ENCODE peak calls at places on chromosomes 6 and 20, in eight cellular contexts. One of them, this sample, is unnamed. For H3K4me1, the result is how much of the 10 kb centered on the place peaks cover.

GRCh38 chr6:80541186-80541585 is 434.7 kb downstream of the BCKDHB start:
- DNase-seq in CD8-positive, alpha-beta T cell: no peak
- DNase-seq in cardiac muscle cell: peak
- DNase-seq in A673: no peak
- DNase-seq in ovary: no peak
- DNase-seq in HCT116: peak
- DNase-seq in tibial nerve: no peak
- DNase-seq in left ventricle myocardium inferior: no peak
- DNase-seq in this sample: no peak

GRCh38 chr6:112203577-112204349 is 50.6 kb downstream of the LAMA4 start:
- DNase-seq in HCT116: peak
- DNase-seq in CD8-positive, alpha-beta T cell: no peak
- DNase-seq in tibial nerve: no peak
- DNase-seq in ovary: no peak
- DNase-seq in left ventricle myocardium inferior: no peak
- DNase-seq in A673: no peak
- DNase-seq in cardiac muscle cell: peak
- DNase-seq in this sample: no peak

GRCh38 chr6:165748390-165748789 is 85.3 kb upstream of the PDE10A start:
- DNase-seq in cardiac muscle cell: no peak
- DNase-seq in CD8-positive, alpha-beta T cell: no peak
- DNase-seq in left ventricle myocardium inferior: no peak
- DNase-seq in ovary: no peak
- DNase-seq in HCT116: no peak
- DNase-seq in A673: no peak
- DNase-seq in tibial nerve: no peak
- DNase-seq in this sample: no peak

GRCh38 chr6:2353412-2354137 is 108.2 kb upstream of the GMDS start:
- DNase-seq in cardiac muscle cell: peak
- DNase-seq in HCT116: peak
- DNase-seq in tibial nerve: peak
- DNase-seq in A673: peak
- DNase-seq in ovary: peak
- DNase-seq in CD8-positive, alpha-beta T cell: peak
- DNase-seq in left ventricle myocardium inferior: peak
- DNase-seq in this sample: peak

GRCh38 chr6:36947570-36948351 is 6.8 kb upstream of the PI16 start:
- DNase-seq in left ventricle myocardium inferior: no peak
- DNase-seq in HCT116: peak
- DNase-seq in A673: no peak
- DNase-seq in CD8-positive, alpha-beta T cell: peak
- DNase-seq in cardiac muscle cell: no peak
- DNase-seq in ovary: peak
- DNase-seq in tibial nerve: no peak
- DNase-seq in this sample: no peak

GRCh38 chr6:98947411-98948292 is at the start of gene FBXL4:
- DNase-seq in cardiac muscle cell: peak
- DNase-seq in HCT116: peak
- DNase-seq in A673: peak
- DNase-seq in tibial nerve: peak
- DNase-seq in left ventricle myocardium inferior: peak
- DNase-seq in ovary: peak
- DNase-seq in CD8-positive, alpha-beta T cell: peak
- DNase-seq in this sample: peak

GRCh38 chr6:45896783-45897441 is 118.7 kb downstream of the CLIC5 start:
- DNase-seq in cardiac muscle cell: peak
- DNase-seq in tibial nerve: no peak
- DNase-seq in HCT116: no peak
- DNase-seq in CD8-positive, alpha-beta T cell: no peak
- DNase-seq in A673: no peak
- DNase-seq in left ventricle myocardium inferior: no peak
- DNase-seq in ovary: no peak
- DNase-seq in this sample: no peak

GRCh38 chr6:111087871-111088667 is 766 bp downstream of the SLC16A10 start:
- DNase-seq in HCT116: peak
- DNase-seq in left ventricle myocardium inferior: peak
- DNase-seq in tibial nerve: no peak
- DNase-seq in CD8-positive, alpha-beta T cell: peak
- DNase-seq in A673: peak
- DNase-seq in ovary: peak
- DNase-seq in cardiac muscle cell: peak
- DNase-seq in this sample: no peak

GRCh38 chr20:25310921-25311728 is 63.2 kb downstream of the PYGB start:
- DNase-seq in ovary: peak
- DNase-seq in tibial nerve: peak
- DNase-seq in A673: no peak
- DNase-seq in CD8-positive, alpha-beta T cell: no peak
- DNase-seq in cardiac muscle cell: peak
- DNase-seq in left ventricle myocardium inferior: no peak
- DNase-seq in HCT116: no peak
- DNase-seq in this sample: no peak

GRCh38 chr6:33737267-33738026 is 9.3 kb downstream of the IP6K3 start:
- DNase-seq in A673: no peak
- DNase-seq in tibial nerve: no peak
- DNase-seq in cardiac muscle cell: no peak
- DNase-seq in ovary: no peak
- DNase-seq in CD8-positive, alpha-beta T cell: no peak
- DNase-seq in left ventricle myocardium inferior: peak
- DNase-seq in HCT116: no peak
- DNase-seq in this sample: no peak

GRCh38 chr6:106631356-106631755 is 2.0 kb downstream of the QRSL1 start:
- DNase-seq in left ventricle myocardium inferior: no peak
- DNase-seq in HCT116: no peak
- DNase-seq in A673: no peak
- DNase-seq in CD8-positive, alpha-beta T cell: no peak
- DNase-seq in ovary: no peak
- DNase-seq in cardiac muscle cell: peak
- DNase-seq in tibial nerve: no peak
- DNase-seq in this sample: no peak

GRCh38 chr6:163460307-163460782 is 45.8 kb downstream of the QKI start:
- DNase-seq in ovary: no peak
- DNase-seq in cardiac muscle cell: peak
- DNase-seq in A673: no peak
- DNase-seq in HCT116: no peak
- DNase-seq in CD8-positive, alpha-beta T cell: no peak
- DNase-seq in tibial nerve: no peak
- DNase-seq in left ventricle myocardium inferior: no peak
- DNase-seq in this sample: no peak

GRCh38 chr6:170040115-170040500 is 250.8 kb downstream of the DLL1 start:
- DNase-seq in HCT116: no peak
- DNase-seq in cardiac muscle cell: no peak
- DNase-seq in A673: no peak
- DNase-seq in left ventricle myocardium inferior: no peak
- DNase-seq in CD8-positive, alpha-beta T cell: no peak
- DNase-seq in tibial nerve: no peak
- DNase-seq in ovary: peak
- DNase-seq in this sample: no peak

GRCh38 chr6:110053395-110054240 is 75.5 kb downstream of the GPR6 start:
- DNase-seq in HCT116: peak
- DNase-seq in left ventricle myocardium inferior: no peak
- DNase-seq in CD8-positive, alpha-beta T cell: no peak
- DNase-seq in ovary: no peak
- DNase-seq in tibial nerve: no peak
- DNase-seq in A673: peak
- DNase-seq in cardiac muscle cell: peak
- DNase-seq in this sample: no peak

GRCh38 chr6:137728386-137729349 is 138.4 kb upstream of the TNFAIP3 start:
- DNase-seq in ovary: no peak
- DNase-seq in cardiac muscle cell: peak
- DNase-seq in HCT116: no peak
- DNase-seq in left ventricle myocardium inferior: peak
- DNase-seq in A673: no peak
- DNase-seq in CD8-positive, alpha-beta T cell: no peak
- DNase-seq in tibial nerve: no peak
- DNase-seq in this sample: no peak
- TF ChIP-seq CTCF in ovary: no peak
- TF ChIP-seq CTCF in cardiac muscle cell: no peak
- TF ChIP-seq CTCF in HCT116: no peak
- TF ChIP-seq CTCF in left ventricle myocardium inferior: no peak
- TF ChIP-seq CTCF in A673: no peak
- TF ChIP-seq CTCF in CD8-positive, alpha-beta T cell: no peak
- TF ChIP-seq CTCF in tibial nerve: no peak
- TF ChIP-seq CTCF in this sample: no peak

GRCh38 chr20:11457476-11457875 is 460.2 kb upstream of the BTBD3 start:
- DNase-seq in ovary: no peak
- DNase-seq in HCT116: no peak
- DNase-seq in cardiac muscle cell: peak
- DNase-seq in CD8-positive, alpha-beta T cell: no peak
- DNase-seq in left ventricle myocardium inferior: no peak
- DNase-seq in tibial nerve: no peak
- DNase-seq in A673: no peak
- DNase-seq in this sample: no peak
- H3K4me1 ChIP-seq in ovary: under half
- H3K4me1 ChIP-seq in HCT116: under half
- H3K4me1 ChIP-seq in cardiac muscle cell: under half
- H3K4me1 ChIP-seq in CD8-positive, alpha-beta T cell: under half
- H3K4me1 ChIP-seq in left ventricle myocardium inferior: under half
- H3K4me1 ChIP-seq in tibial nerve: under half
- H3K4me1 ChIP-seq in A673: under half
- H3K4me1 ChIP-seq in this sample: under half

GRCh38 chr6:65650086-65650485 is 56.9 kb downstream of the EYS start:
- DNase-seq in tibial nerve: no peak
- DNase-seq in left ventricle myocardium inferior: no peak
- DNase-seq in ovary: no peak
- DNase-seq in A673: no peak
- DNase-seq in cardiac muscle cell: no peak
- DNase-seq in HCT116: no peak
- DNase-seq in CD8-positive, alpha-beta T cell: no peak
- DNase-seq in this sample: no peak

GRCh38 chr6:65649392-65649791 is 57.6 kb downstream of the EYS start:
- DNase-seq in ovary: no peak
- DNase-seq in A673: no peak
- DNase-seq in HCT116: no peak
- DNase-seq in cardiac muscle cell: no peak
- DNase-seq in left ventricle myocardium inferior: no peak
- DNase-seq in CD8-positive, alpha-beta T cell: no peak
- DNase-seq in tibial nerve: no peak
- DNase-seq in this sample: no peak

GRCh38 chr6:65642776-65643175 is 64.2 kb downstream of the EYS start:
- DNase-seq in cardiac muscle cell: no peak
- DNase-seq in A673: no peak
- DNase-seq in tibial nerve: no peak
- DNase-seq in HCT116: no peak
- DNase-seq in ovary: no peak
- DNase-seq in CD8-positive, alpha-beta T cell: no peak
- DNase-seq in left ventricle myocardium inferior: no peak
- DNase-seq in this sample: no peak

DNA sequence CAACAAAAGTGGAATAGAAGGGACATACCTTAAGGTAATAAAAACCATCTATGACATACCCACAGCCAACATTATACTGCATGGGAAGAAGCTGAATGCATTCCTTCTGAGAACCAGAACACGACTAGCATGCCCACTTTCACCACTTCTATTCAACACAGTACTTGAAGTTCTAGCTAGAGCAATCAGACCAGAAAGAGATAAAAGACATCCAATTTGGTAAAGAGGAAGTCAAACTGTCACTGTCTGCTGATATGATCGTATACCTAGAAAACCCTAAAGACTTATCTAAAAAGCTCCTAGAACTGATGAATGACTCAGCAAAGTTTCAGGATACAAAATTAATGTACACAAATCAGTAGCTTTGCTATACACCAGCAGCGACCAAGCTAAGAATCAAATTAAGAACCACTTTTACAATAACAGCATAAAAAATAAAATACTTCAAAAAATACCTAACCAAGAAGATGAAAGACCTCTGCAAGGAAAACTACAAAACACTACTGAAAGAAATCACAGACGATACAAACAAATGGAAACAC is 60.5 kb downstream of the EYS start:
- DNase-seq in HCT116: no peak
- DNase-seq in ovary: no peak
- DNase-seq in cardiac muscle cell: no peak
- DNase-seq in A673: no peak
- DNase-seq in CD8-positive, alpha-beta T cell: no peak
- DNase-seq in tibial nerve: no peak
- DNase-seq in left ventricle myocardium inferior: no peak
- DNase-seq in this sample: no peak
- H3K4me3 ChIP-seq in HCT116: no peak
- H3K4me3 ChIP-seq in ovary: no peak
- H3K4me3 ChIP-seq in cardiac muscle cell: no peak
- H3K4me3 ChIP-seq in A673: no peak
- H3K4me3 ChIP-seq in CD8-positive, alpha-beta T cell: no peak
- H3K4me3 ChIP-seq in tibial nerve: no peak
- H3K4me3 ChIP-seq in left ventricle myocardium inferior: no peak
- H3K4me3 ChIP-seq in this sample: no peak

GRCh38 chr20:62668441-62669027 is 26.2 kb downstream of the SLCO4A1 start:
- DNase-seq in HCT116: peak
- DNase-seq in left ventricle myocardium inferior: peak
- DNase-seq in ovary: peak
- DNase-seq in CD8-positive, alpha-beta T cell: peak
- DNase-seq in tibial nerve: no peak
- DNase-seq in cardiac muscle cell: peak
- DNase-seq in A673: peak
- DNase-seq in this sample: peak
- TF ChIP-seq CTCF in HCT116: peak
- TF ChIP-seq CTCF in left ventricle myocardium inferior: peak
- TF ChIP-seq CTCF in ovary: peak
- TF ChIP-seq CTCF in CD8-positive, alpha-beta T cell: peak
- TF ChIP-seq CTCF in tibial nerve: peak
- TF ChIP-seq CTCF in cardiac muscle cell: peak
- TF ChIP-seq CTCF in A673: peak
- TF ChIP-seq CTCF in this sample: peak

DNA sequence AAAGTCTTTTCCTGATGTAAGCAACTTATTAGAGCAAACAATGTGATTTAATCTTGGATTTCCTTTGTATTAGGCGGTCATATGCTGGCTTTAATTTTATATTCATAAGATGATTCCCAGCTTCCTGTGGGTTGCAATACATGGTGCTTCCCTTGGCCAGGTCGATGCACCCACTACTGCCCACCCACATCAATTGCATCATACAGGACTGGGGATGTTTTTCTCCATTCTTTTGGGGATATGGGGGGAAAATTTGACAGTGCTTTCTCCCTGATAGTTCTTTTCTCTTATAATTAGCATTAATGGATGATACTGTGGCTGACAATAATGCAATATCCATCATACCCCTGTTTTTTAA is 187.6 kb downstream of the JARID2 start:
- DNase-seq in CD8-positive, alpha-beta T cell: no peak
- DNase-seq in HCT116: no peak
- DNase-seq in tibial nerve: no peak
- DNase-seq in left ventricle myocardium inferior: no peak
- DNase-seq in cardiac muscle cell: no peak
- DNase-seq in A673: no peak
- DNase-seq in ovary: no peak
- DNase-seq in this sample: no peak
- H3K4me1 ChIP-seq in CD8-positive, alpha-beta T cell: under half
- H3K4me1 ChIP-seq in HCT116: under half
- H3K4me1 ChIP-seq in tibial nerve: under half
- H3K4me1 ChIP-seq in left ventricle myocardium inferior: half or more
- H3K4me1 ChIP-seq in cardiac muscle cell: half or more
- H3K4me1 ChIP-seq in A673: half or more
- H3K4me1 ChIP-seq in ovary: under half
- H3K4me1 ChIP-seq in this sample: under half

GRCh38 chr20:19974621-19975435 is 42.3 kb upstream of the NAA20 start:
- DNase-seq in tibial nerve: peak
- DNase-seq in CD8-positive, alpha-beta T cell: no peak
- DNase-seq in A673: peak
- DNase-seq in HCT116: no peak
- DNase-seq in cardiac muscle cell: peak
- DNase-seq in left ventricle myocardium inferior: peak
- DNase-seq in ovary: peak
- DNase-seq in this sample: peak
- H3K4me3 ChIP-seq in tibial nerve: peak
- H3K4me3 ChIP-seq in CD8-positive, alpha-beta T cell: no peak
- H3K4me3 ChIP-seq in A673: peak
- H3K4me3 ChIP-seq in HCT116: no peak
- H3K4me3 ChIP-seq in cardiac muscle cell: no peak
- H3K4me3 ChIP-seq in left ventricle myocardium inferior: peak
- H3K4me3 ChIP-seq in ovary: peak
- H3K4me3 ChIP-seq in this sample: peak

This sample was measured in BE2C.